ENCODE peak calls at places on chromosome 21, in eight cellular contexts. One of them, this sample, is unnamed.

GRCh38 chr21:24223625-24224024 is 1383.7 kb downstream of the MRPL39 start:
- DNase-seq in K562: no peak
- DNase-seq in RWPE1: no peak
- DNase-seq in neural progenitor cell: no peak
- DNase-seq in brain microvascular endothelial cell: no peak
- DNase-seq in transverse colon: no peak
- DNase-seq in testis: no peak
- DNase-seq in cardiac muscle cell: no peak
- DNase-seq in this sample: no peak

GRCh38 chr21:45416619-45417018 is 11.7 kb downstream of the COL18A1 start:
- DNase-seq in brain microvascular endothelial cell: no peak
- DNase-seq in neural progenitor cell: no peak
- DNase-seq in RWPE1: no peak
- DNase-seq in transverse colon: no peak
- DNase-seq in testis: no peak
- DNase-seq in K562: no peak
- DNase-seq in cardiac muscle cell: no peak
- DNase-seq in this sample: no peak

GRCh38 chr21:42572906-42573495 is 59.3 kb downstream of the SLC37A1 start:
- DNase-seq in brain microvascular endothelial cell: no peak
- DNase-seq in transverse colon: peak
- DNase-seq in neural progenitor cell: no peak
- DNase-seq in testis: no peak
- DNase-seq in RWPE1: no peak
- DNase-seq in K562: no peak
- DNase-seq in cardiac muscle cell: no peak
- DNase-seq in this sample: peak

GRCh38 chr21:31352841-31353240 is 8.8 kb upstream of the TIAM1 start:
- DNase-seq in neural progenitor cell: no peak
- DNase-seq in transverse colon: no peak
- DNase-seq in RWPE1: no peak
- DNase-seq in testis: no peak
- DNase-seq in cardiac muscle cell: no peak
- DNase-seq in K562: no peak
- DNase-seq in brain microvascular endothelial cell: no peak
- DNase-seq in this sample: no peak

GRCh38 chr21:44919111-44919912 is 1.4 kb downstream of the ITGB2 start:
- DNase-seq in transverse colon: no peak
- DNase-seq in K562: no peak
- DNase-seq in testis: no peak
- DNase-seq in neural progenitor cell: no peak
- DNase-seq in RWPE1: no peak
- DNase-seq in cardiac muscle cell: no peak
- DNase-seq in brain microvascular endothelial cell: no peak
- DNase-seq in this sample: no peak

GRCh38 chr21:40512590-40512989 is 334.4 kb downstream of the DSCAM start:
- DNase-seq in testis: peak
- DNase-seq in transverse colon: no peak
- DNase-seq in brain microvascular endothelial cell: no peak
- DNase-seq in RWPE1: no peak
- DNase-seq in K562: peak
- DNase-seq in cardiac muscle cell: no peak
- DNase-seq in neural progenitor cell: peak
- DNase-seq in this sample: no peak

GRCh38 chr21:25995283-25995682 is 175.3 kb downstream of the APP start:
- DNase-seq in brain microvascular endothelial cell: no peak
- DNase-seq in K562: no peak
- DNase-seq in cardiac muscle cell: no peak
- DNase-seq in testis: no peak
- DNase-seq in RWPE1: no peak
- DNase-seq in neural progenitor cell: no peak
- DNase-seq in transverse colon: no peak
- DNase-seq in this sample: no peak

GRCh38 chr21:42639646-42640152 is 13.7 kb upstream of the PDE9A start:
- DNase-seq in testis: no peak
- DNase-seq in transverse colon: no peak
- DNase-seq in K562: no peak
- DNase-seq in brain microvascular endothelial cell: no peak
- DNase-seq in cardiac muscle cell: no peak
- DNase-seq in neural progenitor cell: no peak
- DNase-seq in RWPE1: no peak
- DNase-seq in this sample: no peak

GRCh38 chr21:41227357-41228005 is 59.5 kb downstream of the BACE2 start:
- DNase-seq in K562: no peak
- DNase-seq in transverse colon: no peak
- DNase-seq in testis: no peak
- DNase-seq in cardiac muscle cell: no peak
- DNase-seq in RWPE1: no peak
- DNase-seq in neural progenitor cell: no peak
- DNase-seq in brain microvascular endothelial cell: no peak
- DNase-seq in this sample: no peak

GRCh38 chr21:15437873-15438272 is 291.9 kb upstream of the USP25 start:
- DNase-seq in brain microvascular endothelial cell: no peak
- DNase-seq in RWPE1: no peak
- DNase-seq in cardiac muscle cell: peak
- DNase-seq in K562: no peak
- DNase-seq in testis: no peak
- DNase-seq in transverse colon: no peak
- DNase-seq in neural progenitor cell: no peak
- DNase-seq in this sample: no peak

GRCh38 chr21:25997788-25998611 is 172.6 kb downstream of the APP start:
- DNase-seq in testis: peak
- DNase-seq in transverse colon: peak
- DNase-seq in cardiac muscle cell: peak
- DNase-seq in neural progenitor cell: peak
- DNase-seq in RWPE1: no peak
- DNase-seq in brain microvascular endothelial cell: no peak
- DNase-seq in K562: no peak
- DNase-seq in this sample: no peak

GRCh38 chr21:45225741-45226327 is 61.9 kb downstream of the POFUT2 start:
- DNase-seq in K562: no peak
- DNase-seq in RWPE1: no peak
- DNase-seq in brain microvascular endothelial cell: no peak
- DNase-seq in transverse colon: no peak
- DNase-seq in testis: no peak
- DNase-seq in neural progenitor cell: no peak
- DNase-seq in cardiac muscle cell: no peak
- DNase-seq in this sample: no peak

GRCh38 chr21:16426936-16427335 is 697.2 kb downstream of the USP25 start:
- DNase-seq in testis: no peak
- DNase-seq in cardiac muscle cell: no peak
- DNase-seq in K562: no peak
- DNase-seq in brain microvascular endothelial cell: no peak
- DNase-seq in transverse colon: no peak
- DNase-seq in RWPE1: no peak
- DNase-seq in neural progenitor cell: no peak
- DNase-seq in this sample: no peak

GRCh38 chr21:25079053-25079452 is 528.2 kb downstream of the MRPL39 start:
- DNase-seq in brain microvascular endothelial cell: no peak
- DNase-seq in transverse colon: no peak
- DNase-seq in cardiac muscle cell: no peak
- DNase-seq in RWPE1: no peak
- DNase-seq in neural progenitor cell: no peak
- DNase-seq in testis: no peak
- DNase-seq in K562: no peak
- DNase-seq in this sample: no peak

GRCh38 chr21:27448960-27449359 is 482.1 kb upstream of the ADAMTS5 start:
- DNase-seq in cardiac muscle cell: no peak
- DNase-seq in brain microvascular endothelial cell: no peak
- DNase-seq in RWPE1: no peak
- DNase-seq in testis: no peak
- DNase-seq in K562: no peak
- DNase-seq in neural progenitor cell: peak
- DNase-seq in transverse colon: no peak
- DNase-seq in this sample: no peak

GRCh38 chr21:42218836-42219605 is at the start of gene ABCG1:
- DNase-seq in transverse colon: peak
- DNase-seq in testis: peak
- DNase-seq in brain microvascular endothelial cell: no peak
- DNase-seq in neural progenitor cell: peak
- DNase-seq in cardiac muscle cell: peak
- DNase-seq in K562: no peak
- DNase-seq in RWPE1: peak
- DNase-seq in this sample: no peak

GRCh38 chr21:41957991-41958766 is 4.4 kb upstream of the C2CD2 start:
- DNase-seq in K562: peak
- DNase-seq in RWPE1: peak
- DNase-seq in neural progenitor cell: no peak
- DNase-seq in transverse colon: peak
- DNase-seq in cardiac muscle cell: peak
- DNase-seq in brain microvascular endothelial cell: peak
- DNase-seq in testis: peak
- DNase-seq in this sample: peak

GRCh38 chr21:31660134-31660565 is 657 bp downstream of the SOD1 start:
- DNase-seq in K562: no peak
- DNase-seq in testis: peak
- DNase-seq in cardiac muscle cell: peak
- DNase-seq in RWPE1: peak
- DNase-seq in transverse colon: peak
- DNase-seq in neural progenitor cell: peak
- DNase-seq in brain microvascular endothelial cell: no peak
- DNase-seq in this sample: no peak

GRCh38 chr21:22575165-22575584 is 1577.0 kb downstream of the NCAM2 start:
- DNase-seq in brain microvascular endothelial cell: no peak
- DNase-seq in transverse colon: no peak
- DNase-seq in testis: peak
- DNase-seq in RWPE1: peak
- DNase-seq in neural progenitor cell: peak
- DNase-seq in K562: peak
- DNase-seq in cardiac muscle cell: no peak
- DNase-seq in this sample: no peak

GRCh38 chr21:42845296-42845965 is 33.9 kb downstream of the WDR4 start:
- DNase-seq in cardiac muscle cell: no peak
- DNase-seq in brain microvascular endothelial cell: no peak
- DNase-seq in transverse colon: no peak
- DNase-seq in testis: no peak
- DNase-seq in K562: no peak
- DNase-seq in neural progenitor cell: no peak
- DNase-seq in RWPE1: no peak
- DNase-seq in this sample: no peak

GRCh38 chr21:28521932-28522826 is 470.5 kb downstream of the LTN1 start:
- DNase-seq in testis: peak
- DNase-seq in cardiac muscle cell: peak
- DNase-seq in neural progenitor cell: peak
- DNase-seq in brain microvascular endothelial cell: peak
- DNase-seq in RWPE1: no peak
- DNase-seq in K562: no peak
- DNase-seq in transverse colon: no peak
- DNase-seq in this sample: no peak
- TF ChIP-seq CTCF in testis: no peak
- TF ChIP-seq CTCF in cardiac muscle cell: peak
- TF ChIP-seq CTCF in neural progenitor cell: peak
- TF ChIP-seq CTCF in brain microvascular endothelial cell: peak
- TF ChIP-seq CTCF in RWPE1: no peak
- TF ChIP-seq CTCF in K562: no peak
- TF ChIP-seq CTCF in transverse colon: no peak
- TF ChIP-seq CTCF in this sample: no peak

DNA sequence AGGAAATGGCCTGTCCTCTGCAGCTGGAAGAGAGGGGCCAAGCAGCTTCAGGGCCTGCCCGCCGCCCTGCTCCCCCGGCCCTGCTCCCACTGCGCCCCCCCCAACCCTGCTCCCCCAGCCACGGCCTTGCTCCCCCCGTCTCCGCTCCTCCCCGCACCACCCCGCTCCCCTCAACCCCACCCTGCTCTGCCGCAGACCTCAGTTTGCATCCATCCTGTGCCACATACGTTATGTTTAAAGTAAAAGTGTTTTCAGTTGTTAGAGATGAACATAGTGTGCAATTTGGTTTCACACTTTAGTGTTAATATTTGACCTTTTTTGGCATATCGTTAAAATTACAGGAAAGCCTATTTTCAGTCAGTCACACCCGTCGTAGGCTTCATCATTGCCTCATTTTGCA is 34.1 kb upstream of the DIP2A start:
- DNase-seq in cardiac muscle cell: no peak
- DNase-seq in neural progenitor cell: no peak
- DNase-seq in transverse colon: no peak
- DNase-seq in RWPE1: no peak
- DNase-seq in K562: no peak
- DNase-seq in testis: no peak
- DNase-seq in brain microvascular endothelial cell: no peak
- DNase-seq in this sample: no peak
- H3K27ac ChIP-seq in cardiac muscle cell: no peak
- H3K27ac ChIP-seq in neural progenitor cell: no peak
- H3K27ac ChIP-seq in transverse colon: no peak
- H3K27ac ChIP-seq in RWPE1: peak
- H3K27ac ChIP-seq in K562: no peak
- H3K27ac ChIP-seq in testis: no peak
- H3K27ac ChIP-seq in brain microvascular endothelial cell: no peak
- H3K27ac ChIP-seq in this sample: no peak

DNA sequence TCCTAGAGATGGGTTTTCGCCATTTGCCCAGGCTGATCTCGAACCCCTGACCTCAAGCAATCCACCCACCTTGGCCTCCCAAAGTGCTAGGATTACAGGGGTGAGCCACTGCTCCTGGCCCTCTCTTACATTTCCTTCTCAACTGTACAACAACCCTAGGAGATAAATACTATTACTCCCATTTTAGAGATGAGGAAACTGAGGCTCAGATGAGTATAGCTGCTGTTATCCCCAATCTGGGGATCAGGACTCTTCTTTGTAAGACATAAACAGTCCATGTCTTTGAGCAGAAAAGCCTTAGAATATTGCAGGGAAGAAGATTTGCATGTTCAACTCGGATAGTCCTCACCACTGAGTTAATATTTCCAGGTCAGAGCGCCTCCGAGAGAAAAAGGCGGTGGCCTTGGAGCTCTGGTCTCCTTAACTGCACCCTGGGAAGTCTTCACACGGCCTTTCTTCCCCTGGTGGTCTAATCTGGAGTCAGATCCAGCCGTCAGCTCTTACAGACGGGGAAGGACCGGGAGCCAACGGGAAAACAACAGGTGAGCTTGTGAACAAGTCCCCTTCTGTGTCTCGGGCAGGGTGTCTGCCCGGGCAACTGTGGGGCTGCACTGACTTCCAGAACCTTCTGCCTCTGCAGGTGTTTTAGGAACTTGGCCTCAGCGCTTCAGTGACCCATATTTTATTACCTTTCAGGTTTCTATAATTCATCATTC is 5.9 kb upstream of the OLIG1 start:
- DNase-seq in transverse colon: no peak
- DNase-seq in RWPE1: no peak
- DNase-seq in cardiac muscle cell: no peak
- DNase-seq in neural progenitor cell: peak
- DNase-seq in brain microvascular endothelial cell: no peak
- DNase-seq in testis: no peak
- DNase-seq in K562: no peak
- DNase-seq in this sample: no peak
- TF ChIP-seq CTCF in transverse colon: no peak
- TF ChIP-seq CTCF in RWPE1: no peak
- TF ChIP-seq CTCF in cardiac muscle cell: no peak
- TF ChIP-seq CTCF in neural progenitor cell: no peak
- TF ChIP-seq CTCF in brain microvascular endothelial cell: no peak
- TF ChIP-seq CTCF in testis: no peak
- TF ChIP-seq CTCF in K562: no peak
- TF ChIP-seq CTCF in this sample: no peak

DNA sequence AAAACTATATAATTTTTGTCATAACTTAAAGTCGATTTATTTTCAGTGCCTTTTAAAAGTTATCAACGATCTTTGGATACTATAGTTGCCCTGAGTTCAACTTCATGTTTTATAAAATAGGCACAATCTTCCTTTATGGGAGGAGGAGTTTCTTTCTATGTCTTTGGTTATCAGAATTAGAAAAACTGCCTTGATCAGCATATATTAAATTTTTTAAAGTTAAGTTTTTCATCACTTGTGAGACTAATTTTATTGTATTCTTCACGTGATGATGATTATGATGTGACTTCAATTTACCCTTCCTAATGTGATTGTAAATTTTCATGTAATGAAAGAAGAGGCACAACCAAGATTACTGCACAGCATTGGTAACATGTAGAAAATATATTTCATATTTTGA is 58.2 kb upstream of the TMPRSS15 start:
- DNase-seq in RWPE1: no peak
- DNase-seq in K562: no peak
- DNase-seq in cardiac muscle cell: no peak
- DNase-seq in brain microvascular endothelial cell: no peak
- DNase-seq in testis: no peak
- DNase-seq in transverse colon: no peak
- DNase-seq in neural progenitor cell: no peak
- DNase-seq in this sample: no peak
- H3K27ac ChIP-seq in RWPE1: no peak
- H3K27ac ChIP-seq in K562: no peak
- H3K27ac ChIP-seq in cardiac muscle cell: no peak
- H3K27ac ChIP-seq in brain microvascular endothelial cell: no peak
- H3K27ac ChIP-seq in testis: no peak
- H3K27ac ChIP-seq in transverse colon: no peak
- H3K27ac ChIP-seq in neural progenitor cell: no peak
- H3K27ac ChIP-seq in this sample: no peak